ENCODE peak calls at places on chromosomes 13 and 19, in eight cellular contexts. B, M, O, A, Y, D, I and C are unnamed samples.
A peak's percentile ranks its signal among the peaks of the same experiment; 100 is the strongest.

GRCh38 chr19:49645592-49645991 is 3.6 kb downstream of the SCAF1 start:
- DNase-seq in A (no peak), B (no peak), D (no peak), I (no peak), O (no peak), Y (no peak), M (no peak), C (no peak)

GRCh38 chr13:76667551-76667950 is 218.7 kb downstream of the KCTD12 start:
- DNase-seq in A (peak; percentile 89), I (peak; percentile 6), D (peak; percentile 25), B (no peak), Y (peak; percentile 50), M (peak; percentile 77), O (no peak), C (no peak)

GRCh38 chr19:9700229-9700981 is 25.5 kb upstream of the ZNF562 start:
- DNase-seq in M (no peak), I (no peak), O (no peak), D (no peak), B (no peak), Y (no peak), A (no peak), C (no peak)

GRCh38 chr19:1776606-1777147 is 23.4 kb downstream of the ONECUT3 start:
- DNase-seq in Y (no peak), M (no peak), A (no peak), O (no peak), D (no peak), B (no peak), I (no peak), C (peak; percentile 68)

GRCh38 chr13:46622918-46623256 is 69.9 kb downstream of the LRCH1 start:
- DNase-seq in A (no peak), D (peak; percentile 96), M (peak; percentile 84), Y (peak; percentile 87), I (no peak), O (peak; percentile 65), B (no peak), C (no peak)

GRCh38 chr13:109759609-109760008 is 26.8 kb downstream of the IRS2 start:
- DNase-seq in A (no peak), D (no peak), M (no peak), B (no peak), Y (no peak), I (no peak), O (no peak), C (no peak)

GRCh38 chr19:34306213-34306661 is 51.9 kb downstream of the GARRE1 start:
- DNase-seq in A (no peak), B (peak; percentile 58), I (no peak), D (no peak), Y (no peak), O (no peak), M (no peak), C (no peak)

GRCh38 chr19:3397266-3398022 is 31.1 kb downstream of the NFIC start:
- DNase-seq in I (peak; percentile 34), B (peak; percentile 74), A (no peak), Y (no peak), D (no peak), M (no peak), O (no peak), C (no peak)

GRCh38 chr13:26855071-26855470 is 94.5 kb upstream of the GPR12 start:
- DNase-seq in Y (no peak), I (no peak), O (no peak), A (no peak), M (no peak), D (no peak), B (no peak), C (no peak)

GRCh38 chr19:53196777-53197396 is 3.7 kb upstream of the ZNF665 start:
- DNase-seq in O (peak; percentile 95), Y (peak; percentile 87), A (peak; percentile 90), B (peak; percentile 96), I (peak; percentile 82), M (peak; percentile 86), D (peak; percentile 87), C (peak; percentile 98)

GRCh38 chr13:108549989-108550388 is 79.4 kb upstream of the MYO16 start:
- DNase-seq in O (no peak), Y (no peak), B (no peak), I (no peak), A (no peak), D (no peak), M (no peak), C (no peak)

GRCh38 chr13:40438999-40439797 is 227.2 kb downstream of the FOXO1 start:
- DNase-seq in I (no peak), B (peak; percentile 19), M (no peak), D (no peak), Y (no peak), O (peak; percentile 21), A (peak; percentile 83), C (no peak)

GRCh38 chr19:35114656-35115537 is 726 bp upstream of the FXYD3 start:
- DNase-seq in D (peak; percentile 76), O (peak; percentile 68), Y (no peak), B (no peak), A (peak; percentile 60), I (peak; percentile 78), M (peak; percentile 27), C (peak; percentile 56)

GRCh38 chr13:80388506-80388905 is 47.6 kb upstream of the SPRY2 start:
- DNase-seq in D (no peak), I (no peak), Y (no peak), M (no peak), O (no peak), A (no peak), B (no peak), C (no peak)
- TF ChIP-seq CTCF in D (no peak), I (no peak), Y (no peak), M (no peak), O (no peak), A (no peak), B (no peak), C (no peak)

DNA sequence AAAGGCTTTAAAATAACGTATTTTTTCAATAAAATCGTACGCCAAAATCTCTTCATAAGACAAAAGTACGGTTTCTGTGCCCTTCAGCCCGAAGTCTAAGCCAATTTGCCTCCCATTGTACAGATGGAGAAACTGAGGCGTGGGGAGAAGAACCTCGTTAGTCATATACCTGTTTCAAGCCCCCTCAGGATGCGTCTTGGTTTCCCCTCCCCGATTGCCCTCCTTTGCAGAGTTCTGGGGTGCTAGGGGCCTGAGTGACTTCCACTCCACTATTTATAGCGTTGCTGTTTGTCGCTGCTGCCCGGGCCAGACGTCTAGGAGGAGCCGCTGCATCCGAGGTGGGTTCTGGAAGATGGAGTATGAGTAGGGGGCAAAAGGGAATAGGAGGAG is 2.3 kb upstream of the LTBP4 start:
- DNase-seq in A (no peak), M (no peak), B (no peak), Y (no peak), D (no peak), I (no peak), O (no peak), C (no peak)
- TF ChIP-seq CTCF in A (no peak), M (no peak), B (no peak), Y (no peak), D (no peak), I (no peak), O (no peak), C (no peak)

GRCh38 chr13:71320452-71320851 is 546.6 kb downstream of the DACH1 start:
- DNase-seq in A (peak; percentile 31), Y (no peak), M (peak; percentile 41), D (peak; percentile 58), B (no peak), I (peak; percentile 55), O (no peak), C (no peak)
- TF ChIP-seq CTCF in A (peak; percentile 18), Y (peak; percentile 38), M (peak; percentile 60), D (peak; percentile 65), B (no peak), I (peak; percentile 69), O (no peak), C (no peak)

DNA sequence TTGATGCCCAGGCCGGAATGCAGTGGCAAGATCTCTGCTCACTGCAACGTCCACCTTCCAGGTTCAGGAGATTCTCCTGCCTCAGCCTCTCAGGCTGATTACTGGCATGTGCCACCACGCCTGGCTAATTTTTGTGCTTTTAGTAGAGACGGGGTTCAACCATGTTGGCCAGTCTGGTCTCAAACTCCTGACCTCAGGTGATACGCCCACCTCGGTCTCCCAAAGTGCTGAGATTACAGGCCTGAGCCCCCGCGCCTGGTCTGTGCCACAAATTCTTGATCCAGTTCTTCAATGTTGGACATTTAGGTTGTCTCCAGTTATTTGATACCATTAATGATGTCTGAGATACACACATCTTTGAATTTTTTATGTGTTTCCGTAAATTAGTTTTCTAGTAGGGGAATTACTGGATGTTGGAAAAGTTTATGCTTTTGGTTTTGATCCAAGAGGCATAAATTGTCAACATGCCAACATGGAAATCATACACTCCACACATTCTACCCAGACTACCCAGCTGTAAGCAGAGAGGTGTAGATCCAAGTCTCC is 525 bp upstream of the COG3 start:
- DNase-seq in I (no peak), M (no peak), O (no peak), A (no peak), Y (no peak), D (no peak), B (no peak), C (no peak)
- TF ChIP-seq CTCF in I (no peak), M (no peak), O (no peak), A (no peak), Y (peak; percentile 33), D (no peak), B (no peak), C (peak; percentile 30)

GRCh38 chr19:41452584-41453275 is 9.8 kb downstream of the ERICH4 start:
- DNase-seq in I (no peak), Y (no peak), D (no peak), A (no peak), M (no peak), B (no peak), O (no peak), C (no peak)

GRCh38 chr19:41457241-41457640 is 14.3 kb downstream of the ERICH4 start:
- DNase-seq in A (peak; percentile 30), I (no peak), B (no peak), M (no peak), O (no peak), Y (no peak), D (no peak), C (no peak)

GRCh38 chr19:41456342-41456918 is 13.5 kb downstream of the ERICH4 start:
- DNase-seq in O (no peak), A (peak; percentile 85), M (peak; percentile 56), D (no peak), Y (peak; percentile 37), I (no peak), B (no peak), C (no peak)
- TF ChIP-seq CTCF in O (no peak), A (no peak), M (no peak), D (no peak), Y (no peak), I (no peak), B (no peak), C (no peak)

DNA sequence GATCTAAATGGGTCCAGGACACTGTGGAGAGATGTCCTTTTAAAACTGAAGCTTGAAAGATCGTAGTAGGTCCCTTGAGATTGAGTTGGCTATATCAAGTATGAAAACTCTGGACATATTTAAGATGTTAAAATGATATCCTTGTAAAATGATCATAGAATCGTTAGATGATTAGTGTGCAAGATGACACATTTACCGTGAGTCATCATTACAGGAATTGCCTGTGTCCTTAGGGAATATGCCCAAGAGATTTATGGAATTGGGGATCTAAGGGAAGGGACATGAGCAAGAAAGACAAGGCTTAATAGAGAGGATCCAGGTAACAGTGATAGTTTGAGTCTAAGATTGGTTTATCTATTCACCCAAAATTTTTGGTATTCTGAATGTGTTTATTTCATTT is 233.7 kb downstream of the GPC5 start:
- DNase-seq in M (peak; percentile 12), D (no peak), A (no peak), O (no peak), I (no peak), Y (no peak), B (no peak), C (no peak)
- TF ChIP-seq CTCF in M (no peak), D (no peak), A (no peak), O (no peak), I (no peak), Y (no peak), B (no peak), C (no peak)